ENCODE peak calls at places on chromosomes 4 and X, in eight cellular contexts. D is naive thymus-derived CD4-positive, alpha-beta T cell; U is stimulated activated CD4-positive, alpha-beta T cell treated with anti-CD3 and anti-CD28 coated beads, Interleukin-15, amount 100 ng/mL, for 24 hours; T is SW480; Q is activated naive CD8-positive, alpha-beta T cell treated with anti-CD3 and anti-CD28 coated beads, Interleukin-2, amount 50 U/mL, for 24 hours; Y is AG08396; S is activated naive CD4-positive, alpha-beta T cell treated with Interleukin-2 at 50 U/mL for 16 hours; E is posterior vena cava. C is an unnamed sample.

GRCh38 chr4:79987401-79987800 is 85.6 kb downstream of the ANTXR2 start:
- DNase-seq in U (no peak), T (no peak), S (no peak), E (no peak), Y (no peak), Q (no peak), D (no peak), C (no peak)

GRCh38 chr4:54099287-54099958 is 540 bp upstream of the GSX2 start:
- DNase-seq in U (no peak), Q (no peak), Y (no peak), S (no peak), T (peak; percentile 5), E (no peak), D (no peak), C (no peak)

GRCh38 chr4:4762909-4763814 is 96.3 kb upstream of the MSX1 start:
- DNase-seq in E (no peak), S (peak; percentile 14), T (no peak), Q (peak; percentile 46), Y (no peak), D (no peak), U (peak; percentile 58), C (no peak)

GRCh38 chrX:29545878-29546277 is 669.5 kb upstream of the MAGEB2 start:
- DNase-seq in U (no peak), S (no peak), Q (no peak), Y (no peak), T (no peak), E (no peak), D (no peak), C (no peak)

GRCh38 chr4:82415922-82416365 is 14.3 kb downstream of the HNRNPDL start:
- DNase-seq in Y (no peak), E (no peak), S (no peak), T (no peak), U (no peak), Q (no peak), D (no peak), C (no peak)

GRCh38 chr4:173001571-173001970 is 167.0 kb upstream of the GALNT7 start:
- DNase-seq in U (no peak), Q (no peak), D (no peak), E (no peak), S (no peak), T (no peak), Y (no peak), C (no peak)

GRCh38 chr4:2409381-2409783 is 9.1 kb downstream of the ZFYVE28 start:
- DNase-seq in Y (no peak), T (no peak), U (no peak), Q (no peak), D (no peak), E (no peak), S (no peak), C (no peak)

GRCh38 chr4:6773106-6773505 is 9.4 kb upstream of the KIAA0232 start:
- DNase-seq in D (no peak), E (peak; percentile 59), Q (no peak), U (no peak), T (no peak), Y (no peak), S (no peak), C (no peak)

GRCh38 chr4:119589165-119589564 is 39.4 kb downstream of the PDE5A start:
- DNase-seq in E (no peak), T (no peak), S (no peak), Y (peak; percentile 12), U (no peak), D (no peak), Q (no peak), C (no peak)

GRCh38 chr4:167940217-167940616 is 152.1 kb upstream of the ANXA10 start:
- DNase-seq in U (no peak), Y (no peak), S (no peak), D (no peak), T (no peak), E (no peak), Q (no peak), C (no peak)

GRCh38 chr4:48268956-48269860 is at the start of gene TEC:
- DNase-seq in D (peak; percentile 21), E (peak; percentile 90), S (peak; percentile 19), Y (peak; percentile 54), U (peak; percentile 63), Q (peak; percentile 34), T (peak; percentile 67), C (peak; percentile 71)

GRCh38 chr4:124025423-124025822 is 628.8 kb downstream of the SPRY1 start:
- DNase-seq in Q (no peak), E (no peak), S (no peak), T (no peak), D (no peak), Y (no peak), U (no peak), C (no peak)

GRCh38 chr4:9944431-9945425 is 76.6 kb downstream of the SLC2A9 start:
- DNase-seq in T (no peak), E (no peak), D (no peak), S (no peak), Q (no peak), U (no peak), Y (no peak), C (no peak)

GRCh38 chr4:42906906-42907774 is 14.6 kb downstream of the GRXCR1 start:
- DNase-seq in S (no peak), E (no peak), Q (no peak), T (peak; percentile 1), Y (no peak), D (no peak), U (no peak), C (peak; percentile 24)

GRCh38 chr4:71026086-71026485 is 32.6 kb downstream of the DCK start:
- DNase-seq in D (no peak), Q (no peak), E (no peak), Y (peak; percentile 50), S (no peak), T (no peak), U (no peak), C (peak; percentile 75)

GRCh38 chrX:40278340-40279090 is 180.8 kb upstream of the BCOR start:
- DNase-seq in U (peak; percentile 45), T (no peak), S (peak; percentile 63), Y (no peak), E (no peak), D (no peak), Q (peak; percentile 44), C (peak; percentile 32)

GRCh38 chr4:2866891-2867290 is 23.2 kb downstream of the ADD1 start:
- DNase-seq in T (no peak), Y (no peak), E (no peak), D (no peak), S (no peak), Q (no peak), U (no peak), C (no peak)

GRCh38 chr4:22957774-22958173 is 265.0 kb downstream of the GBA3 start:
- DNase-seq in Y (no peak), E (no peak), S (no peak), D (no peak), Q (no peak), T (no peak), U (no peak), C (no peak)

GRCh38 chrX:10755477-10756334 is 135.3 kb upstream of the MID1 start:
- DNase-seq in T (no peak), Y (peak; percentile 39), Q (no peak), E (no peak), S (no peak), D (no peak), U (no peak), C (no peak)

GRCh38 chr4:52837716-52838558 is 24.2 kb upstream of the RASL11B start:
- DNase-seq in U (no peak), S (no peak), Q (no peak), T (peak; percentile 93), D (no peak), E (no peak), Y (peak; percentile 66), C (no peak)

GRCh38 chr4:9825049-9825448 is 43.6 kb downstream of the DRD5 start:
- DNase-seq in E (no peak), S (no peak), Q (peak; percentile 9), Y (no peak), U (no peak), D (no peak), T (no peak), C (no peak)

GRCh38 chrX:41412261-41413167 is 34.6 kb upstream of the NYX start:
- DNase-seq in Q (no peak), S (no peak), E (no peak), U (no peak), Y (no peak), T (peak; percentile 61), D (no peak), C (peak; percentile 89)

C was measured in small intestine.